ENCODE peak calls at places on chromosomes 1 and 21, in six cellular contexts. K is K562, O is IMR-90, R is cardiac fibroblast, L is Calu3, C is HFF-Myc. N is an unnamed sample.

GRCh38 chr1:165793951-165794350 is 25.3 kb upstream of the TMCO1 start:
- DNase-seq in L (no peak), K (no peak), R (peak; percentile 6), O (peak; percentile 20), C (no peak), N (no peak)

GRCh38 chr1:166730299-166730888 is 108.9 kb upstream of the POGK start:
- DNase-seq in C (no peak), K (peak; percentile 31), O (no peak), R (no peak), L (no peak), N (no peak)

GRCh38 chr1:168470821-168471473 is 72.8 kb downstream of the XCL2 start:
- DNase-seq in O (peak; percentile 88), L (peak; percentile 56), R (peak; percentile 83), C (peak; percentile 92), K (peak; percentile 22), N (peak; percentile 70)

GRCh38 chr1:247054992-247055415 is 23.6 kb downstream of the ZNF670 start:
- DNase-seq in L (peak; percentile 55), K (no peak), O (peak; percentile 28), C (no peak), R (peak; percentile 67), N (no peak)

GRCh38 chr1:181153634-181153961 is 65.1 kb downstream of the IER5 start:
- DNase-seq in O (no peak), R (no peak), C (no peak), K (no peak), L (no peak), N (no peak)

GRCh38 chr21:39867198-39867650 is at the start of gene PCP4:
- DNase-seq in K (peak; percentile 64), C (no peak), O (no peak), R (peak; percentile 19), L (peak; percentile 64), N (no peak)

GRCh38 chr1:16167331-16168143 is 11.7 kb upstream of the EPHA2 start:
- DNase-seq in O (no peak), L (peak; percentile 73), K (peak; percentile 96), C (no peak), R (no peak), N (no peak)

GRCh38 chr21:36696640-36697472 is 2.1 kb upstream of the SIM2 start:
- DNase-seq in O (peak; percentile 6), C (no peak), R (no peak), K (no peak), L (no peak), N (no peak)

GRCh38 chr1:161086457-161086856 is 2.9 kb downstream of the NECTIN4 start:
- DNase-seq in O (no peak), K (no peak), C (no peak), L (peak; percentile 21), R (no peak), N (no peak)

GRCh38 chr1:48807599-48808260 is 31.0 kb upstream of the BEND5 start:
- DNase-seq in O (no peak), K (no peak), R (peak; percentile 30), L (no peak), C (no peak), N (no peak)

GRCh38 chr21:29105218-29105617 is 25.2 kb upstream of the MAP3K7CL start:
- DNase-seq in R (peak; percentile 36), K (no peak), O (peak; percentile 63), C (no peak), L (no peak), N (no peak)

GRCh38 chr1:119327436-119328155 is 41.0 kb upstream of the HAO2 start:
- DNase-seq in L (peak; percentile 54), K (no peak), C (peak; percentile 39), R (peak; percentile 29), O (no peak), N (no peak)

GRCh38 chr1:215082532-215083407 is at the start of gene KCNK2:
- DNase-seq in C (no peak), K (no peak), O (peak; percentile 52), R (peak; percentile 14), L (peak; percentile 42), N (no peak)

GRCh38 chr1:239125027-239125426 is 261.3 kb upstream of the CHRM3 start:
- DNase-seq in K (no peak), L (no peak), C (no peak), R (no peak), O (no peak), N (no peak)

GRCh38 chr21:44874497-44875331 is 1.2 kb upstream of the PTTG1IP start:
- DNase-seq in K (no peak), R (peak; percentile 39), C (no peak), O (no peak), L (no peak), N (no peak)

GRCh38 chr1:94068831-94069648 is 51.9 kb downstream of the ABCA4 start:
- DNase-seq in O (peak; percentile 86), C (no peak), L (peak; percentile 71), K (no peak), R (peak; percentile 67), N (no peak)

GRCh38 chr1:174637487-174637886 is 189.7 kb downstream of the GPR52 start:
- DNase-seq in K (no peak), L (no peak), O (no peak), R (no peak), C (no peak), N (no peak)

GRCh38 chr1:84870591-84870990 is 22.4 kb downstream of the LPAR3 start:
- DNase-seq in K (no peak), R (no peak), O (no peak), L (no peak), C (no peak), N (no peak)

GRCh38 chr21:31343680-31344480 is at the start of gene TIAM1:
- DNase-seq in O (peak; percentile 66), C (no peak), L (peak; percentile 31), K (no peak), R (peak; percentile 73), N (no peak)

GRCh38 chr21:31349208-31349607 is 5.1 kb upstream of the TIAM1 start:
- DNase-seq in L (no peak), K (no peak), O (no peak), R (no peak), C (no peak), N (no peak)

GRCh38 chr21:31346256-31346821 is 2.3 kb upstream of the TIAM1 start:
- DNase-seq in R (no peak), L (no peak), O (no peak), C (no peak), K (no peak), N (no peak)

GRCh38 chr21:31348188-31348587 is 4.1 kb upstream of the TIAM1 start:
- DNase-seq in C (no peak), R (no peak), K (no peak), L (no peak), O (no peak), N (no peak)

DNA sequence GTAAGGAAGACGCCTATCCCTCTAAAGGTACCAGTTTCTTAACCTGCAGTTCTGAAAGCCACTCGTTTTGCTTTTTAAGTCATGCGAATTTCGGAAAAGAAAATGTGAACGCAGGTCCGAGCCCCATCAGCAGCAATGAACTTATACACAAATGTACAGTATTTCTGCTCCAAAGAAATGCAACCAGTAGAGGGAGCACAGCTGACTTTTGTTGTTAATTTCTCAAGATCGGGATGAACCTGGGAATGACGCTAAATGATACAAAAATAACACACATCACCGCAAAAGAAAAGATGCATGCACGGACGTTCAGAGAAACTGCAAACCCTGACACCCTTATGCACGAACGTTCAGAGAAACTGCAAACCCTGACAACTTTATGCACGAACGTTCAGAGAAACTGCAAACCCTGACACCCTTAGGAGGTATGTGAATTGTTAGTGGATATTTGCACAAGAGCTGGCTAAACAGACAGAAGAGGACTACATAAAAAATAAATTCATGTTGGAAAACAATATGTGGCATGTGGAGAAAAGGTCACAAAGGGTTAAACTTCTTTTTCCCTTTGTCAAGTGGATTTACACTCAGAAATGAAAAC is 3.5 kb upstream of the TIAM1 start:
- DNase-seq in O (peak; percentile 50), C (no peak), K (peak; percentile 22), L (peak; percentile 20), R (peak; percentile 54), N (no peak)
- TF ChIP-seq CTCF in O (peak; percentile 51), C (peak; percentile 45), K (peak; percentile 19), L (peak; percentile 16), R (peak; percentile 46), N (peak; percentile 49)

GRCh38 chr1:56189946-56190920 is 389.1 kb downstream of the PLPP3 start:
- DNase-seq in K (no peak), R (no peak), O (no peak), C (no peak), L (peak; percentile 49), N (no peak)
- TF ChIP-seq CTCF in K (no peak), R (no peak), O (peak; percentile 8), C (peak; percentile 24), L (no peak), N (peak; percentile 47)

DNA sequence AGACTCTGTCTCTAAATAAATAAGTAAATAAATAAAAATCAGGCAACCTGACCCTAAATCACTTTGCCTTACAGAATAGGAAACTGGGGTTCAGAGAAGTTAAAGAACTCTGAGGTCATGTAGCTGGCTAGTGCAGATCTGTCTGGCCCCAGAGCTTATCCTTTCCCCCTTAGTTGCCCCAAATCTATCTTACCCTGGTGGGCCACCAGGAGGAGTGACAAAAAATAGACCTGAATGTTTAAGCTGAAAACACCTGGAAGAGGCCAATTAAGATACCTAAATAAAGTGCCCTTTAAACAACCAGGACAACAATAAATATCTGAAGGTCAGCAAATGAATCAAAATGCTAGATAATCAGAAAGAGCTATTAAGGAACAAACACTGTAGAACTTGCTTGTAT is 59.7 kb downstream of the TEX35 start:
- DNase-seq in L (no peak), O (no peak), C (no peak), R (no peak), K (no peak), N (no peak)
- TF ChIP-seq CTCF in L (no peak), O (no peak), C (no peak), R (no peak), K (no peak), N (no peak)

GRCh38 chr1:203425668-203425999 is 50.0 kb upstream of the PRELP start:
- DNase-seq in L (no peak), O (peak; percentile 67), C (no peak), K (no peak), R (no peak), N (no peak)
- TF ChIP-seq CTCF in L (no peak), O (no peak), C (no peak), K (no peak), R (no peak), N (no peak)

GRCh38 chr1:3066250-3066711 is 2.7 kb upstream of the PRDM16 start:
- DNase-seq in L (no peak), R (peak; percentile 36), O (no peak), K (no peak), C (no peak), N (no peak)
- TF ChIP-seq CTCF in L (no peak), R (peak; percentile 29), O (peak; percentile 28), K (peak; percentile 58), C (no peak), N (no peak)

DNA sequence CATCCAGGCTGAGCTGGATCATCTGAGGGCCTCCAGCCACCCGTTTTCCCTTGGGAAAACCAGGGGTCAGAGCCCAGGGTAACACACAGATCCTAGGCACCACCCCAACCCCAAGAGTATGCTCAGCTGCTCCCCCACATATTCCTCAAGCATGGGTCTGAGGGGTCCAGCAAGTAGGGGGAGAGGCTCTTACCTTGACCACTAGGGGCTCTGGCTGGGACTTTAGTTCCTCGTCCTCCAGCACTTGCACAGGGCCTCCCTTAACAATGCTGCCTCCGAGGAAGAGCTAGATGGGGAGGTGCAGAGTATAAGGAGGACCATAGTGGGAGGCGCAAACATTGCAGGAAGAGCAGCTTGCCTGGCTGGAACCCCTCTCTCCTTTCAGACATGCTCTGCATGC is 7.5 kb downstream of the SELENBP1 start:
- DNase-seq in R (no peak), L (no peak), C (no peak), K (no peak), O (no peak), N (no peak)
- TF ChIP-seq CTCF in R (no peak), L (peak; percentile 36), C (peak; percentile 13), K (no peak), O (no peak), N (no peak)